ENCODE peak calls at places on chromosome 10, in ten cellular contexts. One of them, this sample, is unnamed.

GRCh38 chr10:93165367-93165766 is 91.7 kb downstream of the CYP26A1 start:
- DNase-seq in transverse colon: no peak
- DNase-seq in IMR-90: no peak
- DNase-seq in body of pancreas: no peak
- DNase-seq in spleen: no peak
- DNase-seq in Peyer's patch: no peak
- DNase-seq in suprapubic skin: no peak
- DNase-seq in GM12891: no peak
- DNase-seq in endothelial cell of umbilical vein: no peak
- DNase-seq in gastrocnemius medialis: no peak
- DNase-seq in this sample: no peak

GRCh38 chr10:5534880-5535856 is 10.4 kb downstream of the CALML3 start:
- DNase-seq in transverse colon: no peak
- DNase-seq in IMR-90: peak
- DNase-seq in body of pancreas: no peak
- DNase-seq in spleen: peak
- DNase-seq in Peyer's patch: peak
- DNase-seq in suprapubic skin: peak
- DNase-seq in GM12891: no peak
- DNase-seq in endothelial cell of umbilical vein: no peak
- DNase-seq in gastrocnemius medialis: no peak
- DNase-seq in this sample: no peak

GRCh38 chr10:97080051-97080776 is 105.5 kb downstream of the SLIT1 start:
- DNase-seq in transverse colon: no peak
- DNase-seq in IMR-90: no peak
- DNase-seq in body of pancreas: no peak
- DNase-seq in spleen: no peak
- DNase-seq in Peyer's patch: no peak
- DNase-seq in suprapubic skin: no peak
- DNase-seq in GM12891: no peak
- DNase-seq in endothelial cell of umbilical vein: no peak
- DNase-seq in gastrocnemius medialis: no peak
- DNase-seq in this sample: no peak

GRCh38 chr10:61835069-61835908 is 66.2 kb upstream of the ARID5B start:
- DNase-seq in transverse colon: peak
- DNase-seq in IMR-90: peak
- DNase-seq in body of pancreas: peak
- DNase-seq in spleen: no peak
- DNase-seq in Peyer's patch: no peak
- DNase-seq in suprapubic skin: no peak
- DNase-seq in GM12891: peak
- DNase-seq in endothelial cell of umbilical vein: peak
- DNase-seq in gastrocnemius medialis: no peak
- DNase-seq in this sample: peak

GRCh38 chr10:84921701-84922100 is 593.3 kb downstream of the CCSER2 start:
- DNase-seq in transverse colon: no peak
- DNase-seq in IMR-90: no peak
- DNase-seq in body of pancreas: no peak
- DNase-seq in spleen: no peak
- DNase-seq in Peyer's patch: no peak
- DNase-seq in suprapubic skin: no peak
- DNase-seq in GM12891: no peak
- DNase-seq in endothelial cell of umbilical vein: no peak
- DNase-seq in gastrocnemius medialis: no peak
- DNase-seq in this sample: no peak

GRCh38 chr10:9331583-9332008 is 1277.1 kb downstream of the GATA3 start:
- DNase-seq in transverse colon: no peak
- DNase-seq in IMR-90: peak
- DNase-seq in body of pancreas: no peak
- DNase-seq in spleen: no peak
- DNase-seq in Peyer's patch: no peak
- DNase-seq in suprapubic skin: no peak
- DNase-seq in GM12891: no peak
- DNase-seq in endothelial cell of umbilical vein: peak
- DNase-seq in gastrocnemius medialis: no peak
- DNase-seq in this sample: peak

GRCh38 chr10:58531084-58531695 is 18.5 kb downstream of the BICC1 start:
- DNase-seq in transverse colon: peak
- DNase-seq in IMR-90: peak
- DNase-seq in body of pancreas: peak
- DNase-seq in spleen: no peak
- DNase-seq in Peyer's patch: peak
- DNase-seq in suprapubic skin: no peak
- DNase-seq in GM12891: no peak
- DNase-seq in endothelial cell of umbilical vein: peak
- DNase-seq in gastrocnemius medialis: peak
- DNase-seq in this sample: peak

GRCh38 chr10:28370107-28370835 is 67.4 kb upstream of the MPP7 start:
- DNase-seq in transverse colon: no peak
- DNase-seq in IMR-90: no peak
- DNase-seq in body of pancreas: no peak
- DNase-seq in spleen: no peak
- DNase-seq in Peyer's patch: no peak
- DNase-seq in suprapubic skin: no peak
- DNase-seq in GM12891: no peak
- DNase-seq in endothelial cell of umbilical vein: no peak
- DNase-seq in gastrocnemius medialis: no peak
- DNase-seq in this sample: no peak

GRCh38 chr10:232878-233277 is 97.6 kb downstream of the ZMYND11 start:
- DNase-seq in transverse colon: no peak
- DNase-seq in IMR-90: no peak
- DNase-seq in body of pancreas: no peak
- DNase-seq in spleen: no peak
- DNase-seq in Peyer's patch: no peak
- DNase-seq in suprapubic skin: no peak
- DNase-seq in GM12891: no peak
- DNase-seq in endothelial cell of umbilical vein: no peak
- DNase-seq in gastrocnemius medialis: no peak
- DNase-seq in this sample: no peak

GRCh38 chr10:119020627-119020946 is 8.9 kb upstream of the NANOS1 start:
- DNase-seq in transverse colon: no peak
- DNase-seq in IMR-90: peak
- DNase-seq in body of pancreas: no peak
- DNase-seq in spleen: no peak
- DNase-seq in Peyer's patch: no peak
- DNase-seq in suprapubic skin: no peak
- DNase-seq in GM12891: no peak
- DNase-seq in endothelial cell of umbilical vein: no peak
- DNase-seq in gastrocnemius medialis: peak
- DNase-seq in this sample: peak

GRCh38 chr10:71355886-71356285 is 36.8 kb downstream of the SLC29A3 start:
- DNase-seq in transverse colon: no peak
- DNase-seq in IMR-90: no peak
- DNase-seq in body of pancreas: no peak
- DNase-seq in spleen: peak
- DNase-seq in Peyer's patch: no peak
- DNase-seq in suprapubic skin: no peak
- DNase-seq in GM12891: no peak
- DNase-seq in endothelial cell of umbilical vein: no peak
- DNase-seq in gastrocnemius medialis: no peak
- DNase-seq in this sample: no peak

GRCh38 chr10:119616879-119617580 is 20.3 kb upstream of the TIAL1 start:
- DNase-seq in transverse colon: no peak
- DNase-seq in IMR-90: no peak
- DNase-seq in body of pancreas: peak
- DNase-seq in spleen: peak
- DNase-seq in Peyer's patch: no peak
- DNase-seq in suprapubic skin: no peak
- DNase-seq in GM12891: no peak
- DNase-seq in endothelial cell of umbilical vein: no peak
- DNase-seq in gastrocnemius medialis: no peak
- DNase-seq in this sample: peak

GRCh38 chr10:79316671-79317431 is 30.4 kb upstream of the PPIF start:
- DNase-seq in transverse colon: no peak
- DNase-seq in IMR-90: peak
- DNase-seq in body of pancreas: no peak
- DNase-seq in spleen: peak
- DNase-seq in Peyer's patch: no peak
- DNase-seq in suprapubic skin: no peak
- DNase-seq in GM12891: no peak
- DNase-seq in endothelial cell of umbilical vein: peak
- DNase-seq in gastrocnemius medialis: no peak
- DNase-seq in this sample: no peak
- TF ChIP-seq POLR2A in transverse colon: no peak
- TF ChIP-seq POLR2A in IMR-90: no peak
- TF ChIP-seq POLR2A in body of pancreas: no peak
- TF ChIP-seq POLR2A in spleen: no peak
- TF ChIP-seq POLR2A in Peyer's patch: no peak
- TF ChIP-seq POLR2A in suprapubic skin: no peak
- TF ChIP-seq POLR2A in GM12891: peak
- TF ChIP-seq POLR2A in endothelial cell of umbilical vein: no peak
- TF ChIP-seq POLR2A in gastrocnemius medialis: no peak
- TF ChIP-seq POLR2A in this sample: no peak

GRCh38 chr10:67883710-67884312 is 645 bp upstream of the SIRT1 start:
- DNase-seq in transverse colon: no peak
- DNase-seq in IMR-90: no peak
- DNase-seq in body of pancreas: peak
- DNase-seq in spleen: no peak
- DNase-seq in Peyer's patch: no peak
- DNase-seq in suprapubic skin: no peak
- DNase-seq in GM12891: no peak
- DNase-seq in endothelial cell of umbilical vein: no peak
- DNase-seq in gastrocnemius medialis: peak
- DNase-seq in this sample: peak

GRCh38 chr10:67884313-67884841 is at the start of gene SIRT1:
- DNase-seq in transverse colon: peak
- DNase-seq in IMR-90: peak
- DNase-seq in body of pancreas: peak
- DNase-seq in spleen: peak
- DNase-seq in Peyer's patch: peak
- DNase-seq in suprapubic skin: peak
- DNase-seq in GM12891: peak
- DNase-seq in endothelial cell of umbilical vein: peak
- DNase-seq in gastrocnemius medialis: peak
- DNase-seq in this sample: peak

DNA sequence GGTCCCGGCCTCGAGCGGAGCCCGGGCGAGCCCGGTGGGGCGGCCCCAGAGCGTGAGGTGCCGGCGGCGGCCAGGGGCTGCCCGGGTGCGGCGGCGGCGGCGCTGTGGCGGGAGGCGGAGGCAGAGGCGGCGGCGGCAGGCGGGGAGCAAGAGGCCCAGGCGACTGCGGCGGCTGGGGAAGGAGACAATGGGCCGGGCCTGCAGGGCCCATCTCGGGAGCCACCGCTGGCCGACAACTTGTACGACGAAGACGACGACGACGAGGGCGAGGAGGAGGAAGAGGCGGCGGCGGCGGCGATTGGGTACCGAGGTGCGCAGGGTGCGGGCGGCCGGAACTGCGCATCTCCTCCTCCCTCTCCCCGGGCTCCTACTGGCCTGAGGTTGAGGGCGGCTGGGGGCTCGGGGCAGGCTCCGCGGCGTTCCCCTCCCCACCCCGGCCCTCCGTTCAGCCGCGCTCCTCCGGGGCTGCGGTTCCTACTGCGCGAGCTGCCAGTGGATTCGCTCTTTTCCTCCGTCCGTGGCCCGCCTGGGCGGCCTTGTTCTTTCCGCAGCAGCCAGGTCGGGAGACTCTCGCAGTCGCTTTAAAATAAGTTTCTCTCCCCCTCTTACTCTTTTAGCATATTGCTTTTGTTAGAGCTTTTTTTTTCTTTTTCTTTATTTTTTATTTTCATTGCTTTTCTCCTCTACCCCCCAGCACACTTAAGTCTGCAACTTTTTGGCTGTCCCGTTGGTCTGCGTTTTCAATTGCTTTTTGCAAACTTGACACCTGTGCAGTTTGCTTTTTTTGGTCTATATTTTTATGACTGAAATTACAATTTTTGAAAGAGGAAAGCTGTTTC is 605 bp downstream of the SIRT1 start:
- DNase-seq in transverse colon: peak
- DNase-seq in IMR-90: peak
- DNase-seq in body of pancreas: peak
- DNase-seq in spleen: peak
- DNase-seq in Peyer's patch: peak
- DNase-seq in suprapubic skin: peak
- DNase-seq in GM12891: peak
- DNase-seq in endothelial cell of umbilical vein: peak
- DNase-seq in gastrocnemius medialis: peak
- DNase-seq in this sample: peak
- TF ChIP-seq POLR2A in transverse colon: no peak
- TF ChIP-seq POLR2A in IMR-90: no peak
- TF ChIP-seq POLR2A in body of pancreas: no peak
- TF ChIP-seq POLR2A in spleen: peak
- TF ChIP-seq POLR2A in Peyer's patch: peak
- TF ChIP-seq POLR2A in suprapubic skin: no peak
- TF ChIP-seq POLR2A in GM12891: peak
- TF ChIP-seq POLR2A in endothelial cell of umbilical vein: peak
- TF ChIP-seq POLR2A in gastrocnemius medialis: peak
- TF ChIP-seq POLR2A in this sample: peak

GRCh38 chr10:18140149-18140956 is at the start of gene CACNB2:
- DNase-seq in transverse colon: peak
- DNase-seq in IMR-90: peak
- DNase-seq in body of pancreas: peak
- DNase-seq in spleen: no peak
- DNase-seq in Peyer's patch: peak
- DNase-seq in suprapubic skin: peak
- DNase-seq in GM12891: peak
- DNase-seq in endothelial cell of umbilical vein: no peak
- DNase-seq in gastrocnemius medialis: no peak
- DNase-seq in this sample: no peak
- TF ChIP-seq POLR2A in transverse colon: peak
- TF ChIP-seq POLR2A in IMR-90: no peak
- TF ChIP-seq POLR2A in body of pancreas: peak
- TF ChIP-seq POLR2A in spleen: no peak
- TF ChIP-seq POLR2A in Peyer's patch: no peak
- TF ChIP-seq POLR2A in suprapubic skin: no peak
- TF ChIP-seq POLR2A in GM12891: no peak
- TF ChIP-seq POLR2A in endothelial cell of umbilical vein: no peak
- TF ChIP-seq POLR2A in gastrocnemius medialis: no peak
- TF ChIP-seq POLR2A in this sample: no peak

GRCh38 chr10:23439452-23439919 is 611 bp downstream of the OTUD1 start:
- DNase-seq in transverse colon: no peak
- DNase-seq in IMR-90: no peak
- DNase-seq in body of pancreas: peak
- DNase-seq in spleen: no peak
- DNase-seq in Peyer's patch: no peak
- DNase-seq in suprapubic skin: peak
- DNase-seq in GM12891: no peak
- DNase-seq in endothelial cell of umbilical vein: no peak
- DNase-seq in gastrocnemius medialis: no peak
- DNase-seq in this sample: peak

GRCh38 chr10:23439920-23440875 is 1.3 kb downstream of the OTUD1 start:
- DNase-seq in transverse colon: peak
- DNase-seq in IMR-90: peak
- DNase-seq in body of pancreas: peak
- DNase-seq in spleen: peak
- DNase-seq in Peyer's patch: peak
- DNase-seq in suprapubic skin: peak
- DNase-seq in GM12891: peak
- DNase-seq in endothelial cell of umbilical vein: peak
- DNase-seq in gastrocnemius medialis: peak
- DNase-seq in this sample: peak

GRCh38 chr10:23437987-23438546 is 808 bp upstream of the OTUD1 start:
- DNase-seq in transverse colon: no peak
- DNase-seq in IMR-90: no peak
- DNase-seq in body of pancreas: no peak
- DNase-seq in spleen: peak
- DNase-seq in Peyer's patch: no peak
- DNase-seq in suprapubic skin: peak
- DNase-seq in GM12891: no peak
- DNase-seq in endothelial cell of umbilical vein: no peak
- DNase-seq in gastrocnemius medialis: no peak
- DNase-seq in this sample: no peak

GRCh38 chr10:23435378-23435777 is 3.5 kb upstream of the OTUD1 start:
- DNase-seq in transverse colon: no peak
- DNase-seq in IMR-90: no peak
- DNase-seq in body of pancreas: no peak
- DNase-seq in spleen: no peak
- DNase-seq in Peyer's patch: no peak
- DNase-seq in suprapubic skin: no peak
- DNase-seq in GM12891: no peak
- DNase-seq in endothelial cell of umbilical vein: no peak
- DNase-seq in gastrocnemius medialis: no peak
- DNase-seq in this sample: no peak

GRCh38 chr10:23438547-23439451 is at the start of gene OTUD1:
- DNase-seq in transverse colon: peak
- DNase-seq in IMR-90: peak
- DNase-seq in body of pancreas: peak
- DNase-seq in spleen: peak
- DNase-seq in Peyer's patch: peak
- DNase-seq in suprapubic skin: peak
- DNase-seq in GM12891: peak
- DNase-seq in endothelial cell of umbilical vein: peak
- DNase-seq in gastrocnemius medialis: peak
- DNase-seq in this sample: peak
- TF ChIP-seq POLR2A in transverse colon: peak
- TF ChIP-seq POLR2A in IMR-90: peak
- TF ChIP-seq POLR2A in body of pancreas: peak
- TF ChIP-seq POLR2A in spleen: peak
- TF ChIP-seq POLR2A in Peyer's patch: peak
- TF ChIP-seq POLR2A in suprapubic skin: no peak
- TF ChIP-seq POLR2A in GM12891: no peak
- TF ChIP-seq POLR2A in endothelial cell of umbilical vein: no peak
- TF ChIP-seq POLR2A in gastrocnemius medialis: no peak
- TF ChIP-seq POLR2A in this sample: peak